ENCODE peak calls at places on chromosomes 3 and 15, in seven cellular contexts. F, B, T, A, Z, G and M are unnamed samples.

GRCh38 chr15:62739507-62739906 is 303.0 kb upstream of the TPM1 start:
- DNase-seq in Z (no peak), B (no peak), F (no peak), A (no peak), T (no peak), G (no peak), M (no peak)

GRCh38 chr3:146817705-146818104 is 212.6 kb upstream of the PLSCR5 start:
- DNase-seq in Z (no peak), B (no peak), A (no peak), G (no peak), F (no peak), T (peak; percentile 26), M (no peak)

GRCh38 chr3:139764069-139764905 is 86.5 kb upstream of the NMNAT3 start:
- DNase-seq in G (no peak), Z (no peak), F (no peak), T (no peak), B (no peak), A (no peak), M (no peak)

GRCh38 chr3:109175411-109175810 is 38.9 kb downstream of the C3orf85 start:
- DNase-seq in Z (no peak), G (no peak), B (no peak), A (no peak), F (no peak), T (no peak), M (no peak)

GRCh38 chr3:187261541-187261969 is 30.0 kb downstream of the MASP1 start:
- DNase-seq in A (no peak), F (no peak), Z (no peak), T (no peak), B (no peak), G (no peak), M (no peak)

GRCh38 chr3:8386221-8386620 is 115.4 kb upstream of the LMCD1 start:
- DNase-seq in G (no peak), B (no peak), T (no peak), Z (no peak), F (no peak), A (no peak), M (no peak)

GRCh38 chr3:120160050-120160449 is 65.8 kb upstream of the GSK3B start:
- DNase-seq in F (peak; percentile 93), A (peak; percentile 48), B (no peak), Z (peak; percentile 78), T (peak; percentile 61), G (no peak), M (peak; percentile 56)

GRCh38 chr3:11944052-11944673 is 60.0 kb upstream of the SYN2 start:
- DNase-seq in T (peak; percentile 70), B (peak; percentile 65), A (no peak), G (no peak), F (no peak), Z (no peak), M (no peak)

GRCh38 chr3:61008168-61008737 is 243.0 kb downstream of the FHIT start:
- DNase-seq in G (no peak), T (no peak), B (no peak), F (no peak), A (no peak), Z (no peak), M (no peak)

GRCh38 chr3:150144309-150144708 is 173.6 kb upstream of the PFN2 start:
- DNase-seq in A (no peak), G (no peak), F (no peak), T (no peak), B (no peak), Z (no peak), M (no peak)

GRCh38 chr3:57752307-57752706 is 3.8 kb upstream of the SLMAP start:
- DNase-seq in T (peak; percentile 88), B (no peak), F (no peak), A (no peak), Z (no peak), G (no peak), M (no peak)

GRCh38 chr15:57025264-57025939 is 107.0 kb downstream of the TCF12 start:
- DNase-seq in B (no peak), T (no peak), F (no peak), A (no peak), Z (no peak), G (no peak), M (no peak)

GRCh38 chr15:87944051-87944450 is 312.5 kb downstream of the NTRK3 start:
- DNase-seq in G (no peak), T (no peak), B (no peak), F (no peak), A (no peak), Z (no peak), M (no peak)

GRCh38 chr15:65638107-65638506 is 16.4 kb downstream of the SLC24A1 start:
- DNase-seq in F (no peak), B (peak; percentile 39), T (no peak), G (no peak), A (no peak), Z (no peak), M (no peak)

GRCh38 chr3:175226444-175226843 is 367.3 kb downstream of the NAALADL2 start:
- DNase-seq in B (no peak), G (no peak), T (no peak), F (no peak), A (no peak), Z (no peak), M (no peak)

GRCh38 chr15:41978534-41978933 is 6.2 kb upstream of the EHD4 start:
- DNase-seq in Z (no peak), G (no peak), T (no peak), A (no peak), F (peak; percentile 4), B (no peak), M (no peak)

GRCh38 chr3:10395671-10396070 is 74.8 kb upstream of the SEC13 start:
- DNase-seq in T (no peak), Z (no peak), F (no peak), B (no peak), A (no peak), G (peak; percentile 73), M (no peak)

GRCh38 chr3:150078983-150079739 is 108.5 kb upstream of the PFN2 start:
- DNase-seq in Z (no peak), B (no peak), T (no peak), G (no peak), A (peak; percentile 16), F (no peak), M (no peak)

GRCh38 chr15:59329570-59330350 is 42.9 kb downstream of the MYO1E start:
- DNase-seq in F (no peak), B (no peak), G (no peak), T (peak; percentile 35), Z (no peak), A (no peak), M (no peak)

GRCh38 chr3:37876279-37876678 is 14.6 kb downstream of the CTDSPL start:
- DNase-seq in T (no peak), B (no peak), G (no peak), F (no peak), Z (no peak), A (no peak), M (no peak)

GRCh38 chr3:37867144-37867543 is 5.5 kb downstream of the CTDSPL start:
- DNase-seq in B (no peak), Z (no peak), G (no peak), F (no peak), A (no peak), T (no peak), M (no peak)

GRCh38 chr3:37871858-37872257 is 10.2 kb downstream of the CTDSPL start:
- DNase-seq in B (no peak), G (no peak), F (no peak), Z (no peak), A (no peak), T (no peak), M (no peak)

DNA sequence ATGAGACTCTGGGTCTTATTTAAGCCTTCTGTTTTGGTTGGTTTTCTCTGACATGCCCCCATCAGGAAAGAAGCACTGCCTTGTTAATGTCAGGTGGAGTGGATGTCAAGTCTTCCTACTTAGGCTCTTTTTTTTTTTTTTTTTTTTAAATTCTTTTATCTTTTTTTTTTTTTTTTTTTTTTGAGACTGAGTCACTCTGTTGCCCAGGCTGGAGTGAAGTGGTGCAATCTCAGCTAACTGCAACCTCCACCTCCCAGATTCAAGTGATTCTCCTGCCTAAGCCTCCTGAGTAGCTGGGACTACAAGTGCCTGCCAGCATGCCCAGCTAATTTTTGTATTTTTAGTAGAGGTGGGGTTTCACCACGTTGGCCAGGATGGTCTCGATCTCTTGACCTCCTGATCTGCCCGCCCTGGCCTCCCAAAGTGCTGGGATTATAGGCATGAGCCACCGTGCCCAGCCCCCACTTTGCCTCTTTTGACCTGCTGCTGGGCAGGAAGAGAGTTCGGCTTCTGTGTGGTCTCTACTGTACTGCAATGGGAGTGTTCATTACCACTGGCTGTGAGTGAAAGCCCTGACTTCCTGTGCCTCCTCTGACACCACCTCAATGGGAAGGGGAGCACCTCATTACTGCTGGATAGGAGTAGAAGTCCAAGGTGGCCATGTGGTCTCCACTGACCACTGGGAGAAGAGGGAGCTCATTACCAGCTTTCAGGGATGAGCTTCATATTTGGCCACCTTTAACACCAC is 10.9 kb downstream of the CTDSPL start:
- DNase-seq in T (no peak), A (no peak), Z (no peak), G (no peak), F (no peak), B (no peak), M (no peak)
- H3K9me3 ChIP-seq in T (no peaks in the 10 kb centered on the region), A (peaks cover 7% of the 10 kb centered on the region), Z (peaks cover 9% of the 10 kb centered on the region), G (no peaks in the 10 kb centered on the region), F (peaks cover 12% of the 10 kb centered on the region), B (no peaks in the 10 kb centered on the region), M (peaks cover 36% of the 10 kb centered on the region)

DNA sequence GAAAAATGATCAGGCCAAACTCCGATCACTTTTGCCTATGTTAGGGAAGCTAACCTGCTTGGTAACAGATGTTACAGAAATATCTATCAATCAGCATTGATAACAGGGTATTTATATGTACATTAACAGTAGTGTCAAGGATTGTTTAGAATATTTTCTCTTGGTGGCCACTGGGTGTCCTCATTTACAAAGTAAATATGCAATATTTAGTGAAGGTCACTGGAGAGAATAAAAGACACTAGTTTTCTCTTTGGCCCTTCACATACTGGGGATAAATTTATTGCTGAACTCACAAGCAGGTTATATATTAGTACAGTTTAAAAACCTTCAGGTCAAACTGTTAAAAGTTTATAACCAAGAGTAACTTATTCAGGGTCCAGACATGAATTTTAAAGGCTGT is 69.0 kb downstream of the TIGIT start:
- DNase-seq in B (no peak), F (no peak), G (no peak), Z (no peak), A (no peak), T (peak; percentile 33), M (no peak)
- TF ChIP-seq CTCF in B (peak; percentile 57), F (peak; percentile 22), G (peak; percentile 14), Z (peak; percentile 32), A (peak; percentile 28), T (peak; percentile 59), M (peak; percentile 55)

GRCh38 chr15:26294062-26294689 is 431.0 kb upstream of the ATP10A start:
- DNase-seq in Z (no peak), G (no peak), A (no peak), F (no peak), T (no peak), B (peak; percentile 84), M (peak; percentile 44)
- H3K9me3 ChIP-seq in Z (no peaks in the 10 kb centered on the region), G (no peaks in the 10 kb centered on the region), A (no peaks in the 10 kb centered on the region), F (no peaks in the 10 kb centered on the region), T (peaks cover 41% of the 10 kb centered on the region), B (no peaks in the 10 kb centered on the region), M (no peaks in the 10 kb centered on the region)

DNA sequence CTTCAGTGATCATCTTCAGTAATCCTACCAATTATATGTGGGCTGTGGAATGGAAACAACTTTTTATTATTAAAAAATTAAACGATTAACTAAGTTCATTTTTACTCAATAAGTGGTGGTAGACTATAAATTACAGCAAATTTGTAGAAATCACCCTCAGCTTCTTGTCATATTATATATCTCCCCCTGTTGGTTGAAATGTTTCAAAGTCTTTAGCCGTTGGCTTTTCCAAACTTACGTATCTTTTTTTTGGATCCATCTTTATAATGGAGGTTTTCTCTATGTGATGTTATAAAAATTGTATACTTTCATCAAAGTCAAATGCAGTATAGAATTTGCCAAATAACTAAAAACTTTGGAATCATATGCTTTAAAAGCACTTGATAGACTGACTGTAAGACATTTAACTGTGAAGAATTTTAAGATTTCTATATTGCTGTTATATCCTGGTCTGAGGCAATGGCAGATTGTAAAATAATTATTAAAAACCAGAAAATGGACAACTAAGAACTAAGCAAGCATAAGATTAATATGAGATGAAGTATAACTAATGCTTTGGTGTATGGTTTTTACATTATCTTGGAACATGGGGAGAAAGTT is 44.7 kb downstream of the ATP11B start:
- DNase-seq in B (no peak), F (no peak), Z (no peak), T (no peak), G (no peak), A (no peak), M (no peak)
- TF ChIP-seq CTCF in B (peak; percentile 70), F (peak; percentile 41), Z (peak; percentile 52), T (peak; percentile 55), G (peak; percentile 57), A (peak; percentile 38), M (peak; percentile 62)